ENCODE peak calls at places on chromosome 5, in four cellular contexts. K is heart left ventricle, C is lower leg skin, O is kidney epithelial cell. I is an unnamed sample.

GRCh38 chr5:177336112-177336511 is 15.4 kb downstream of the LMAN2 start:
- DNase-seq in K (no peak), C (no peak), O (no peak), I (no peak)

GRCh38 chr5:157516016-157516415 is 56.0 kb downstream of the NIPAL4 start:
- DNase-seq in K (no peak), C (no peak), O (peak; percentile 90), I (no peak)

GRCh38 chr5:65102826-65103673 is 334.3 kb downstream of the CWC27 start:
- DNase-seq in K (peak; percentile 74), C (peak; percentile 88), O (peak; percentile 48), I (no peak)

GRCh38 chr5:142551242-142552067 is 134.4 kb downstream of the FGF1 start:
- DNase-seq in K (peak; percentile 40), C (no peak), O (no peak), I (no peak)

GRCh38 chr5:30607301-30607700 is 586.2 kb upstream of the CDH6 start:
- DNase-seq in K (no peak), C (no peak), O (no peak), I (no peak)

GRCh38 chr5:117872798-117873368 is 1115.5 kb downstream of the DTWD2 start:
- DNase-seq in K (no peak), C (no peak), O (no peak), I (no peak)

GRCh38 chr5:181163487-181164075 is 16.2 kb downstream of the OR2V2 start:
- DNase-seq in K (no peak), C (peak; percentile 42), O (no peak), I (no peak)

GRCh38 chr5:178207917-178208280 is 3.6 kb downstream of the HNRNPAB start:
- DNase-seq in K (no peak), C (no peak), O (no peak), I (no peak)

GRCh38 chr5:177329883-177330282 is 18.2 kb upstream of the MXD3 start:
- DNase-seq in K (no peak), C (no peak), O (no peak), I (no peak)

GRCh38 chr5:107671742-107672211 is 1.0 kb upstream of the EFNA5 start:
- DNase-seq in K (no peak), C (no peak), O (peak; percentile 64), I (no peak)

GRCh38 chr5:176625966-176626875 is 4.1 kb downstream of the SNCB start:
- DNase-seq in K (no peak), C (no peak), O (no peak), I (no peak)

GRCh38 chr5:68225188-68225910 is 9.8 kb downstream of the PIK3R1 start:
- DNase-seq in K (peak; percentile 62), C (peak; percentile 94), O (peak; percentile 52), I (peak; percentile 37)